ENCODE peak calls at places on chromosomes 1 and 21, in six cellular contexts. One of them, this sample, is unnamed.

GRCh38 chr21:28371713-28372112 is 621.0 kb downstream of the LTN1 start:
- DNase-seq in brain microvascular endothelial cell: no peak
- DNase-seq in AG09309: no peak
- DNase-seq in OCI-LY7: no peak
- DNase-seq in Calu3: no peak
- DNase-seq in AG10803: no peak
- DNase-seq in this sample: no peak

GRCh38 chr1:153611356-153611755 is 1.6 kb downstream of the S100A16 start:
- DNase-seq in brain microvascular endothelial cell: no peak
- DNase-seq in AG09309: no peak
- DNase-seq in OCI-LY7: no peak
- DNase-seq in Calu3: no peak
- DNase-seq in AG10803: no peak
- DNase-seq in this sample: no peak

GRCh38 chr1:226064168-226064815 is 1.8 kb downstream of the H3-3A start:
- DNase-seq in brain microvascular endothelial cell: peak; percentile 20
- DNase-seq in AG09309: no peak
- DNase-seq in OCI-LY7: peak; percentile 45
- DNase-seq in Calu3: peak; percentile 38
- DNase-seq in AG10803: no peak
- DNase-seq in this sample: no peak

GRCh38 chr21:29064850-29065481 is 8.5 kb downstream of the CCT8 start:
- DNase-seq in brain microvascular endothelial cell: no peak
- DNase-seq in AG09309: no peak
- DNase-seq in OCI-LY7: peak; percentile 18
- DNase-seq in Calu3: no peak
- DNase-seq in AG10803: no peak
- DNase-seq in this sample: no peak

GRCh38 chr1:179175011-179175934 is 54.2 kb downstream of the ABL2 start:
- DNase-seq in brain microvascular endothelial cell: peak; percentile 43
- DNase-seq in AG09309: peak; percentile 73
- DNase-seq in OCI-LY7: no peak
- DNase-seq in Calu3: peak; percentile 48
- DNase-seq in AG10803: peak; percentile 89
- DNase-seq in this sample: peak; percentile 36

GRCh38 chr1:75188892-75189291 is 54.7 kb downstream of the LHX8 start:
- DNase-seq in brain microvascular endothelial cell: no peak
- DNase-seq in AG09309: no peak
- DNase-seq in OCI-LY7: no peak
- DNase-seq in Calu3: no peak
- DNase-seq in AG10803: no peak
- DNase-seq in this sample: no peak

GRCh38 chr1:54287176-54287650 is 87.2 kb downstream of the MRPL37 start:
- DNase-seq in brain microvascular endothelial cell: peak; percentile 70
- DNase-seq in AG09309: no peak
- DNase-seq in OCI-LY7: peak; percentile 15
- DNase-seq in Calu3: peak; percentile 75
- DNase-seq in AG10803: peak; percentile 79
- DNase-seq in this sample: no peak

GRCh38 chr1:31762726-31763670 is 1.1 kb downstream of the ADGRB2 start:
- DNase-seq in brain microvascular endothelial cell: no peak
- DNase-seq in AG09309: no peak
- DNase-seq in OCI-LY7: peak; percentile 80
- DNase-seq in Calu3: peak; percentile 92
- DNase-seq in AG10803: peak; percentile 31
- DNase-seq in this sample: no peak

GRCh38 chr1:63326473-63327380 is 4.4 kb downstream of the FOXD3 start:
- DNase-seq in brain microvascular endothelial cell: no peak
- DNase-seq in AG09309: no peak
- DNase-seq in OCI-LY7: no peak
- DNase-seq in Calu3: no peak
- DNase-seq in AG10803: no peak
- DNase-seq in this sample: no peak

GRCh38 chr1:89001510-89001909 is 9.1 kb upstream of the KYAT3 start:
- DNase-seq in brain microvascular endothelial cell: no peak
- DNase-seq in AG09309: no peak
- DNase-seq in OCI-LY7: no peak
- DNase-seq in Calu3: no peak
- DNase-seq in AG10803: peak; percentile 43
- DNase-seq in this sample: no peak

GRCh38 chr1:113835686-113836290 is 23.5 kb upstream of the RSBN1 start:
- DNase-seq in brain microvascular endothelial cell: peak; percentile 15
- DNase-seq in AG09309: no peak
- DNase-seq in OCI-LY7: peak; percentile 71
- DNase-seq in Calu3: peak; percentile 8
- DNase-seq in AG10803: peak; percentile 51
- DNase-seq in this sample: no peak

GRCh38 chr1:63322944-63323865 is 838 bp downstream of the FOXD3 start:
- DNase-seq in brain microvascular endothelial cell: no peak
- DNase-seq in AG09309: no peak
- DNase-seq in OCI-LY7: no peak
- DNase-seq in Calu3: peak; percentile 22
- DNase-seq in AG10803: peak; percentile 4
- DNase-seq in this sample: no peak

GRCh38 chr1:91883470-91883869 is 2.5 kb downstream of the TGFBR3 start:
- DNase-seq in brain microvascular endothelial cell: peak; percentile 22
- DNase-seq in AG09309: no peak
- DNase-seq in OCI-LY7: peak; percentile 12
- DNase-seq in Calu3: no peak
- DNase-seq in AG10803: peak; percentile 52
- DNase-seq in this sample: no peak

GRCh38 chr1:10687142-10687715 is 109.2 kb downstream of the CASZ1 start:
- DNase-seq in brain microvascular endothelial cell: no peak
- DNase-seq in AG09309: no peak
- DNase-seq in OCI-LY7: no peak
- DNase-seq in Calu3: no peak
- DNase-seq in AG10803: no peak
- DNase-seq in this sample: no peak

GRCh38 chr1:99850458-99850974 is 355 bp downstream of the AGL start:
- DNase-seq in brain microvascular endothelial cell: no peak
- DNase-seq in AG09309: no peak
- DNase-seq in OCI-LY7: peak; percentile 16
- DNase-seq in Calu3: no peak
- DNase-seq in AG10803: peak; percentile 4
- DNase-seq in this sample: no peak

GRCh38 chr1:205507896-205508714 is 3.6 kb downstream of the CDK18 start:
- DNase-seq in brain microvascular endothelial cell: no peak
- DNase-seq in AG09309: no peak
- DNase-seq in OCI-LY7: no peak
- DNase-seq in Calu3: no peak
- DNase-seq in AG10803: no peak
- DNase-seq in this sample: no peak

GRCh38 chr1:54610048-54610447 is 13.3 kb downstream of the FAM151A start:
- DNase-seq in brain microvascular endothelial cell: peak; percentile 5
- DNase-seq in AG09309: no peak
- DNase-seq in OCI-LY7: no peak
- DNase-seq in Calu3: no peak
- DNase-seq in AG10803: no peak
- DNase-seq in this sample: no peak

GRCh38 chr1:28339551-28339950 is 10.7 kb downstream of the MED18 start:
- DNase-seq in brain microvascular endothelial cell: no peak
- DNase-seq in AG09309: no peak
- DNase-seq in OCI-LY7: no peak
- DNase-seq in Calu3: no peak
- DNase-seq in AG10803: no peak
- DNase-seq in this sample: no peak

GRCh38 chr1:47332779-47333577 is 612 bp upstream of the CMPK1 start:
- DNase-seq in brain microvascular endothelial cell: no peak
- DNase-seq in AG09309: no peak
- DNase-seq in OCI-LY7: no peak
- DNase-seq in Calu3: no peak
- DNase-seq in AG10803: no peak
- DNase-seq in this sample: no peak

GRCh38 chr1:47333922-47334764 is 553 bp downstream of the CMPK1 start:
- DNase-seq in brain microvascular endothelial cell: peak; percentile 53
- DNase-seq in AG09309: no peak
- DNase-seq in OCI-LY7: peak; percentile 90
- DNase-seq in Calu3: peak; percentile 81
- DNase-seq in AG10803: peak; percentile 75
- DNase-seq in this sample: peak; percentile 45

GRCh38 chr1:47331875-47332274 is 1.7 kb upstream of the CMPK1 start:
- DNase-seq in brain microvascular endothelial cell: no peak
- DNase-seq in AG09309: no peak
- DNase-seq in OCI-LY7: no peak
- DNase-seq in Calu3: no peak
- DNase-seq in AG10803: no peak
- DNase-seq in this sample: no peak

GRCh38 chr1:47334765-47335435 is 1.3 kb downstream of the CMPK1 start:
- DNase-seq in brain microvascular endothelial cell: no peak
- DNase-seq in AG09309: no peak
- DNase-seq in OCI-LY7: no peak
- DNase-seq in Calu3: no peak
- DNase-seq in AG10803: no peak
- DNase-seq in this sample: no peak

GRCh38 chr1:47333578-47333921 is at the start of gene CMPK1:
- DNase-seq in brain microvascular endothelial cell: peak; percentile 78
- DNase-seq in AG09309: peak; percentile 59
- DNase-seq in OCI-LY7: peak; percentile 89
- DNase-seq in Calu3: peak; percentile 89
- DNase-seq in AG10803: peak; percentile 88
- DNase-seq in this sample: peak; percentile 51
- TF ChIP-seq CTCF in brain microvascular endothelial cell: peak; percentile 28
- TF ChIP-seq CTCF in AG09309: peak; percentile 26
- TF ChIP-seq CTCF in OCI-LY7: peak; percentile 53
- TF ChIP-seq CTCF in Calu3: no peak
- TF ChIP-seq CTCF in AG10803: peak; percentile 31
- TF ChIP-seq CTCF in this sample: peak; percentile 33

GRCh38 chr1:45584351-45585109 is 689 bp downstream of the NASP start:
- DNase-seq in brain microvascular endothelial cell: peak; percentile 84
- DNase-seq in AG09309: peak; percentile 50
- DNase-seq in OCI-LY7: peak; percentile 92
- DNase-seq in Calu3: peak; percentile 94
- DNase-seq in AG10803: peak; percentile 77
- DNase-seq in this sample: peak; percentile 57
- TF ChIP-seq CTCF in brain microvascular endothelial cell: peak; percentile 4
- TF ChIP-seq CTCF in AG09309: no peak
- TF ChIP-seq CTCF in OCI-LY7: peak; percentile 65
- TF ChIP-seq CTCF in Calu3: no peak
- TF ChIP-seq CTCF in AG10803: peak; percentile 2
- TF ChIP-seq CTCF in this sample: peak; percentile 2

GRCh38 chr1:38614861-38615260 is 244.7 kb downstream of the RRAGC start:
- DNase-seq in brain microvascular endothelial cell: no peak
- DNase-seq in AG09309: no peak
- DNase-seq in OCI-LY7: no peak
- DNase-seq in Calu3: no peak
- DNase-seq in AG10803: no peak
- DNase-seq in this sample: no peak

GRCh38 chr1:38616846-38617245 is 242.7 kb downstream of the RRAGC start:
- DNase-seq in brain microvascular endothelial cell: no peak
- DNase-seq in AG09309: no peak
- DNase-seq in OCI-LY7: no peak
- DNase-seq in Calu3: no peak
- DNase-seq in AG10803: no peak
- DNase-seq in this sample: no peak

GRCh38 chr1:38613996-38614395 is 245.6 kb downstream of the RRAGC start:
- DNase-seq in brain microvascular endothelial cell: no peak
- DNase-seq in AG09309: no peak
- DNase-seq in OCI-LY7: no peak
- DNase-seq in Calu3: no peak
- DNase-seq in AG10803: no peak
- DNase-seq in this sample: no peak

GRCh38 chr1:38612956-38613355 is 246.6 kb downstream of the RRAGC start:
- DNase-seq in brain microvascular endothelial cell: no peak
- DNase-seq in AG09309: no peak
- DNase-seq in OCI-LY7: no peak
- DNase-seq in Calu3: no peak
- DNase-seq in AG10803: no peak
- DNase-seq in this sample: no peak

DNA sequence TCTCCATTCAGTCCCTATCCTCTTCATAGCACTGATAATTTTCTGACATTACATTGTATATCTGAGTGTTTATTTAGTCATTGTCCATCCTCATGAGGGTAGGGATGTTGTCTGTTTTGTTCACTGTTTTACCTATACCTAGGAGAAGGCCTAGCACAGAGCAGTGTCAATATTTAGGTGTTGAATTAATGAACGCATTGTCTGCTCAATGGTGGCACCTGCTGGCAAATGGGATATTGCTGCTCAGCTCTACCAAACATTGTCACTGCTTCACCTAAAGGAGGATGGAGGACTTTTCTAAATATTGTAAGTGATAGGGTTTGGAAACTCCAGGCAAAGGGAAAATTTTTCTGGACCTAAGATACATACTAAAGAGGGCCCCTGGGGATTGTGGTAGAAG is 243.9 kb downstream of the RRAGC start:
- DNase-seq in brain microvascular endothelial cell: no peak
- DNase-seq in AG09309: no peak
- DNase-seq in OCI-LY7: no peak
- DNase-seq in Calu3: no peak
- DNase-seq in AG10803: no peak
- DNase-seq in this sample: no peak
- TF ChIP-seq CTCF in brain microvascular endothelial cell: peak; percentile 33
- TF ChIP-seq CTCF in AG09309: peak; percentile 9
- TF ChIP-seq CTCF in OCI-LY7: peak; percentile 56
- TF ChIP-seq CTCF in Calu3: no peak
- TF ChIP-seq CTCF in AG10803: no peak
- TF ChIP-seq CTCF in this sample: no peak

GRCh38 chr1:196309386-196309785 is 298.9 kb downstream of the KCNT2 start:
- DNase-seq in brain microvascular endothelial cell: no peak
- DNase-seq in AG09309: peak; percentile 14
- DNase-seq in OCI-LY7: peak; percentile 37
- DNase-seq in Calu3: no peak
- DNase-seq in AG10803: peak; percentile 32
- DNase-seq in this sample: peak; percentile 0
- TF ChIP-seq CTCF in brain microvascular endothelial cell: no peak
- TF ChIP-seq CTCF in AG09309: peak; percentile 18
- TF ChIP-seq CTCF in OCI-LY7: peak; percentile 70
- TF ChIP-seq CTCF in Calu3: no peak
- TF ChIP-seq CTCF in AG10803: peak; percentile 48
- TF ChIP-seq CTCF in this sample: peak; percentile 11

GRCh38 chr1:109788695-109789521 is 25.2 kb upstream of the EPS8L3 start:
- DNase-seq in brain microvascular endothelial cell: no peak
- DNase-seq in AG09309: no peak
- DNase-seq in OCI-LY7: peak; percentile 10
- DNase-seq in Calu3: peak; percentile 35
- DNase-seq in AG10803: no peak
- DNase-seq in this sample: no peak
- TF ChIP-seq CTCF in brain microvascular endothelial cell: peak; percentile 74
- TF ChIP-seq CTCF in AG09309: peak; percentile 57
- TF ChIP-seq CTCF in OCI-LY7: no peak
- TF ChIP-seq CTCF in Calu3: no peak
- TF ChIP-seq CTCF in AG10803: peak; percentile 52
- TF ChIP-seq CTCF in this sample: peak; percentile 36